ENCODE peak calls at places on chromosome 7, in six cellular contexts. S is Peyer's patch; X is stimulated activated CD8-positive, alpha-beta memory T cell treated with anti-CD3 and anti-CD28 coated beads, Interleukin-7, amount 100 ng/mL, for 24 hours; B is SJSA1; N is IMR-90; J is stimulated activated CD4-positive, alpha-beta T cell treated with anti-CD3 and anti-CD28 coated beads, Interleukin-4, amount 100 ng/mL, for 4 hours. U is an unnamed sample.

GRCh38 chr7:29854257-29854938 is 48.1 kb downstream of the WIPF3 start:
- DNase-seq in S (no peak), X (no peak), B (no peak), N (no peak), J (no peak), U (no peak)

GRCh38 chr7:17936321-17936720 is 4.0 kb downstream of the SNX13 start:
- DNase-seq in S (no peak), X (no peak), B (no peak), N (no peak), J (no peak), U (no peak)

GRCh38 chr7:28759373-28760013 is 198.6 kb downstream of the TRIL start:
- DNase-seq in S (no peak), X (no peak), B (no peak), N (peak; percentile 80), J (no peak), U (no peak)

GRCh38 chr7:4226166-4226857 is 455.8 kb upstream of the FOXK1 start:
- DNase-seq in S (no peak), X (no peak), B (no peak), N (no peak), J (no peak), U (no peak)

GRCh38 chr7:43372656-43373355 is 210.1 kb upstream of the STK17A start:
- DNase-seq in S (no peak), X (no peak), B (no peak), N (no peak), J (no peak), U (no peak)

GRCh38 chr7:157404002-157404401 is 67.2 kb downstream of the DNAJB6 start:
- DNase-seq in S (no peak), X (no peak), B (no peak), N (no peak), J (no peak), U (no peak)

GRCh38 chr7:109842386-109842785 is 1248.5 kb upstream of the LRRN3 start:
- DNase-seq in S (no peak), X (no peak), B (no peak), N (no peak), J (no peak), U (no peak)

GRCh38 chr7:98697083-98697482 is 80.0 kb downstream of the NPTX2 start:
- DNase-seq in S (no peak), X (no peak), B (no peak), N (no peak), J (no peak), U (no peak)

GRCh38 chr7:128172151-128172550 is 68.9 kb upstream of the LEP start:
- DNase-seq in S (no peak), X (no peak), B (peak; percentile 25), N (no peak), J (no peak), U (no peak)

GRCh38 chr7:12821746-12822145 is 134.3 kb downstream of the ARL4A start:
- DNase-seq in S (no peak), X (no peak), B (no peak), N (no peak), J (no peak), U (no peak)

U was measured in AML-193.